ENCODE peak calls at places on chromosomes 12 and 14, in seven cellular contexts. H is WTC11, Z is K562, U is GM12878, P is H1, B is HCT116, S is HepG2. Q is an unnamed sample.

GRCh38 chr12:53196486-53196885 is 10.6 kb downstream of the ITGB7 start:
- DNase-seq in H (no peak), Z (no peak), U (no peak), P (no peak), B (no peak), S (no peak), Q (no peak)

GRCh38 chr14:94450722-94451090 is 1.9 kb downstream of the SERPINA11 start:
- DNase-seq in H (no peak), Z (no peak), U (no peak), P (no peak), B (no peak), S (no peak), Q (no peak)

GRCh38 chr12:62078020-62078419 is 182.2 kb upstream of the USP15 start:
- DNase-seq in H (no peak), Z (no peak), U (no peak), P (no peak), B (no peak), S (no peak), Q (no peak)

GRCh38 chr12:51921017-51921725 is 13.9 kb downstream of the ACVRL1 start:
- DNase-seq in H (no peak), Z (no peak), U (no peak), P (no peak), B (no peak), S (no peak), Q (no peak)

GRCh38 chr12:23585782-23586163 is 363.7 kb downstream of the SOX5 start:
- DNase-seq in H (peak; percentile 87), Z (no peak), U (no peak), P (peak; percentile 80), B (no peak), S (no peak), Q (no peak)

GRCh38 chr12:22794017-22794416 is 169.0 kb downstream of the ETNK1 start:
- DNase-seq in H (no peak), Z (no peak), U (no peak), P (no peak), B (no peak), S (no peak), Q (no peak)

GRCh38 chr12:108304633-108305032 is 34.5 kb downstream of the CMKLR1 start:
- DNase-seq in H (peak; percentile 49), Z (no peak), U (no peak), P (no peak), B (no peak), S (no peak), Q (no peak)

GRCh38 chr12:104219908-104220404 is 4.4 kb downstream of the TXNRD1 start:
- DNase-seq in H (no peak), Z (peak; percentile 25), U (no peak), P (peak; percentile 23), B (peak; percentile 97), S (peak; percentile 69), Q (peak; percentile 37)

GRCh38 chr12:109880049-109880931 is at the start of gene GLTP:
- DNase-seq in H (peak; percentile 87), Z (peak; percentile 99), U (no peak), P (peak; percentile 91), B (peak; percentile 45), S (peak; percentile 58), Q (peak; percentile 95)

GRCh38 chr14:93045965-93046695 is 69.6 kb downstream of the ITPK1 start:
- DNase-seq in H (no peak), Z (peak; percentile 31), U (no peak), P (no peak), B (peak; percentile 28), S (no peak), Q (no peak)
- TF ChIP-seq SP1 in H (no peak), Z (no peak), U (no peak), P (no peak), B (peak; percentile 55), S (no peak), Q (no peak)

DNA sequence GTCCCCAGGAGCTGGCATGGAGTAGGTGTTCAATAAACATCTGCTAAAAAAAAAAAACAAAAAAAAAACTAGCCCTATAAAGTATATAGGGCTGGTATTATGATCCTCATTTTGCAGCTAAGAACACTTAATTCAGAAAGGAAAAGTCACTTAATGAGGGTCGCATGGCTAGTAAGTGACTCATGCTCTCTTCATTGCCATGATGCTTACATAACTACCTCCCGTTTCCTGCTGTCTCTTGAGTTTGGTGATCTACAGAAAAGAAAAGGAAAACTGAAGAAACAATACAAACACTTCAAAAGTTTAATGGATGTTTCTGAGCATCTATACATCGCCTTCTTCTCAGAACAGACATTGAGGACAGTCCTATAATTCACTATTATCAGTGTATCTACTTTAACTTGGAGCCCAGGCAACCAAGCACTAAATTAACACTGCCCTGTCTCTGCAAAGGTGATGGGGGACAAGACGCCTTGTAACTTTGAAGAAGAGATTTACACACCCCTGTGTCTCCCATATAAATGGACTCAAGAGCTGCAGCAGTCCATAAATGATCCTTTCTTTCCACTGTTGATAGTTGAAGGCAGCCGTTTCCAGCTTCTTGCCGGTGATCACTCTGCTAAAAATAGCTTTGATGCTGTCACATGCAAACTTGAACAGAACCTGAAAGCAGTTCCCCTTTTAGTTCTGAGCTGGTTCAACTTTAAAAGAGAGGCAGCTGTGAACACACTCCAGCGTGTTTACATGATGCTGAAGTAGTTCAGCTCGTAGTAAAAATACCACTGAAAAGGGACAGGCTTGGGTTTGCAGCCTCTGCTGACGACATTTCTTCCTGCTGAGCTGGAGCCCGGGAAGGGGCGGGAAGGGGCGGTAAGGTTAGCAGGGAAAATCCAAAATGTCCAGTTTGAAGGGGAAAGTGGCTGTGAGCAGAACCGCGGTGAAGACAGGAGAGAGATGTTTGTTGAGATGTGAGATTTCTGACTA is 113.3 kb downstream of the FOXN3 start:
- DNase-seq in H (no peak), Z (no peak), U (peak; percentile 76), P (no peak), B (no peak), S (peak; percentile 12), Q (peak; percentile 32)
- TF ChIP-seq SP1 in H (no peak), Z (no peak), U (no peak), P (no peak), B (no peak), S (no peak), Q (no peak)

GRCh38 chr12:125050446-125050845 is 14.8 kb upstream of the AACS start:
- DNase-seq in H (no peak), Z (no peak), U (no peak), P (no peak), B (no peak), S (no peak), Q (no peak)
- TF ChIP-seq SP1 in H (no peak), Z (no peak), U (no peak), P (no peak), B (no peak), S (no peak), Q (no peak)

GRCh38 chr14:34124585-34124984 is 173.7 kb upstream of the EGLN3 start:
- DNase-seq in H (no peak), Z (no peak), U (no peak), P (no peak), B (no peak), S (no peak), Q (no peak)

GRCh38 chr14:34122081-34122480 is 171.2 kb upstream of the EGLN3 start:
- DNase-seq in H (no peak), Z (no peak), U (no peak), P (no peak), B (no peak), S (no peak), Q (no peak)

GRCh38 chr14:34119107-34119858 is 168.4 kb upstream of the EGLN3 start:
- DNase-seq in H (no peak), Z (no peak), U (no peak), P (no peak), B (no peak), S (no peak), Q (no peak)

GRCh38 chr14:34122650-34123049 is 171.8 kb upstream of the EGLN3 start:
- DNase-seq in H (no peak), Z (no peak), U (no peak), P (no peak), B (no peak), S (no peak), Q (no peak)

DNA sequence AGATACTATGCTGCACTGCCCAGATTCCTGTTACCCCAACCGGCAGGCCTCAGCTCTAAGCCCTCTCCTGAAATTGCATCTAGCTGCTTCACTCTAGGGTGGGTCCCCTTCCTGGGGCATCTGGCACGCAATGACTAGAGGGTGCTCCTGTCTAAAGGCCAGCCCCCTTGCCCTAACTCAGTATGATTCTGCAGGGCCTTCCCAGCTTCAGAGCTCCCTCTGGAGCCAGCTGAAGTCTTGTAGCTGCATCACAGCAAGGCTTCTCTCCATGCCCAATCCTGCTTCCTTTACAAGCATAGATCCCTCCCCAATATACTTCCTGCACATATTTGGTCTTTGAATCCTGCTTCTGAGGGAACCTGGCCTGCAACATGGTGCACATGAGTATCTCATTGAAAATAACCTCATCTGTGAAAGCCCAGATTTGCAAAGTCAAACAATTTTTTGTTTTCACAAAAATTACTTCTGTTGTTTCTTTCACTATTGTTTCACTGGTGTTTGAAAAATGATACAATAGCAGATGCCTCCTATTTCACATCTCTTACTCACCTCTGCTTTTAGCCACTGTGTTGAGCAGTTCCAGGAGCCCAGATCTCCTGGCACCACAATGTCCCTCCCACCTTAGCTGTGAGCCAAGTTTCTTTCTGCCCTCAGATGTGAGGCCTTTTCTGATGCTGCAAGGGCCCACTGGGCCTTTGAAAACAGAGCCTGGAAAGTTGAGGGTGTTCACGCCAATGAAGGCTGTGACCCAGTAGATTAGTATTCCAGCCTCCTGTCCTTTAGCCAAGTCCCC is 169.5 kb upstream of the EGLN3 start:
- DNase-seq in H (peak; percentile 22), Z (no peak), U (no peak), P (no peak), B (no peak), S (no peak), Q (no peak)
- TF ChIP-seq SP1 in H (no peak), Z (no peak), U (no peak), P (no peak), B (no peak), S (no peak), Q (no peak)

GRCh38 chr12:121549075-121549474 is 31.7 kb downstream of the KDM2B start:
- DNase-seq in H (no peak), Z (no peak), U (no peak), P (no peak), B (no peak), S (no peak), Q (no peak)
- TF ChIP-seq SP1 in H (no peak), Z (no peak), U (no peak), P (no peak), B (no peak), S (no peak), Q (no peak)